ENCODE peak calls at places on chromosome 7, in five cellular contexts. One of them, this sample, is unnamed.

GRCh38 chr7:96495751-96496216 is 173.9 kb upstream of the SLC25A13 start:
- DNase-seq in MCF 10A: peak; percentile 29
- DNase-seq in neural progenitor cell: no peak
- DNase-seq in MM.1S: no peak
- DNase-seq in heart right ventricle: no peak
- DNase-seq in this sample: no peak

GRCh38 chr7:116354546-116355422 is 144.4 kb downstream of the TES start:
- DNase-seq in MCF 10A: peak; percentile 91
- DNase-seq in neural progenitor cell: no peak
- DNase-seq in MM.1S: no peak
- DNase-seq in heart right ventricle: peak; percentile 88
- DNase-seq in this sample: no peak

GRCh38 chr7:141369422-141369821 is 181.8 kb upstream of the AGK start:
- DNase-seq in MCF 10A: no peak
- DNase-seq in neural progenitor cell: no peak
- DNase-seq in MM.1S: no peak
- DNase-seq in heart right ventricle: peak; percentile 67
- DNase-seq in this sample: no peak

GRCh38 chr7:143148651-143149050 is 16.8 kb downstream of the PIP start:
- DNase-seq in MCF 10A: no peak
- DNase-seq in neural progenitor cell: no peak
- DNase-seq in MM.1S: no peak
- DNase-seq in heart right ventricle: no peak
- DNase-seq in this sample: no peak

GRCh38 chr7:143988986-143989745 is 11.0 kb upstream of the OR6B1 start:
- DNase-seq in MCF 10A: no peak
- DNase-seq in neural progenitor cell: no peak
- DNase-seq in MM.1S: no peak
- DNase-seq in heart right ventricle: no peak
- DNase-seq in this sample: no peak

GRCh38 chr7:136923111-136923510 is 54.7 kb downstream of the CHRM2 start:
- DNase-seq in MCF 10A: no peak
- DNase-seq in neural progenitor cell: no peak
- DNase-seq in MM.1S: no peak
- DNase-seq in heart right ventricle: no peak
- DNase-seq in this sample: no peak

GRCh38 chr7:157845203-157845810 is 508.5 kb downstream of the DNAJB6 start:
- DNase-seq in MCF 10A: peak; percentile 2
- DNase-seq in neural progenitor cell: no peak
- DNase-seq in MM.1S: no peak
- DNase-seq in heart right ventricle: no peak
- DNase-seq in this sample: no peak

GRCh38 chr7:36838616-36839015 is 114.3 kb upstream of the AOAH start:
- DNase-seq in MCF 10A: no peak
- DNase-seq in neural progenitor cell: no peak
- DNase-seq in MM.1S: no peak
- DNase-seq in heart right ventricle: no peak
- DNase-seq in this sample: no peak

GRCh38 chr7:147833549-147833948 is 757.0 kb upstream of the C7orf33 start:
- DNase-seq in MCF 10A: no peak
- DNase-seq in neural progenitor cell: peak; percentile 62
- DNase-seq in MM.1S: no peak
- DNase-seq in heart right ventricle: no peak
- DNase-seq in this sample: no peak

GRCh38 chr7:123208793-123209192 is 9.0 kb upstream of the SLC13A1 start:
- DNase-seq in MCF 10A: peak; percentile 39
- DNase-seq in neural progenitor cell: peak; percentile 43
- DNase-seq in MM.1S: peak; percentile 30
- DNase-seq in heart right ventricle: no peak
- DNase-seq in this sample: no peak
- TF ChIP-seq CTCF in MCF 10A: no peak
- TF ChIP-seq CTCF in neural progenitor cell: peak; percentile 50
- TF ChIP-seq CTCF in MM.1S: peak; percentile 76
- TF ChIP-seq CTCF in heart right ventricle: peak; percentile 51
- TF ChIP-seq CTCF in this sample: peak; percentile 14

DNA sequence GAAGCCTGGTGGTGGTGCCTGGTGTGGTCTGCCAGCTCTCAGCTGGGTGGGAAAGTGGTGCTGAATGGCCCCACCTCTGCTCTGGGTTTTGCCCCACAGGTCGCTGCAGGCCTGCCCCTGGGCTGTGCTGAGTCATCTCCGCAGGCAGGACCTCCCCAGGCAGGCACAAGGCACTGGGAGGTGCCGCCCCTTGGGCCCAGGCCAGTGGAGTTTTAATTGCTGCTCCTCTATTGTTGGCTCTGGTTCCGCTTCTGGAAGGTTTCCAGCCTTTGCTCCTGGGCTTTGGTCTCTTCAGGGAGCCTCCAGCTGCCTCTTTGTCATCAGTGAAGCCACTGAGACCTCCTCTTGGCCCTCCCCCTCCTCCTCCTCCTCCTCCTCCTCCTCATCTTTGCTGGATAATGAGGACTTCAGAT is 180.3 kb upstream of the GRB10 start:
- DNase-seq in MCF 10A: peak; percentile 97
- DNase-seq in neural progenitor cell: peak; percentile 25
- DNase-seq in MM.1S: no peak
- DNase-seq in heart right ventricle: peak; percentile 84
- DNase-seq in this sample: no peak
- TF ChIP-seq CTCF in MCF 10A: no peak
- TF ChIP-seq CTCF in neural progenitor cell: no peak
- TF ChIP-seq CTCF in MM.1S: no peak
- TF ChIP-seq CTCF in heart right ventricle: no peak
- TF ChIP-seq CTCF in this sample: no peak

GRCh38 chr7:128946936-128947830 is 9.5 kb downstream of the IRF5 start:
- DNase-seq in MCF 10A: no peak
- DNase-seq in neural progenitor cell: no peak
- DNase-seq in MM.1S: no peak
- DNase-seq in heart right ventricle: no peak
- DNase-seq in this sample: no peak
- TF ChIP-seq CTCF in MCF 10A: no peak
- TF ChIP-seq CTCF in neural progenitor cell: peak; percentile 27
- TF ChIP-seq CTCF in MM.1S: peak; percentile 46
- TF ChIP-seq CTCF in heart right ventricle: no peak
- TF ChIP-seq CTCF in this sample: peak; percentile 46

GRCh38 chr7:47988496-47989386 is 9.3 kb upstream of the HUS1 start:
- DNase-seq in MCF 10A: peak; percentile 17
- DNase-seq in neural progenitor cell: no peak
- DNase-seq in MM.1S: peak; percentile 23
- DNase-seq in heart right ventricle: no peak
- DNase-seq in this sample: no peak

GRCh38 chr7:47990592-47990991 is 11.2 kb upstream of the HUS1 start:
- DNase-seq in MCF 10A: no peak
- DNase-seq in neural progenitor cell: no peak
- DNase-seq in MM.1S: no peak
- DNase-seq in heart right ventricle: no peak
- DNase-seq in this sample: no peak

GRCh38 chr7:47991270-47991669 is 11.9 kb upstream of the HUS1 start:
- DNase-seq in MCF 10A: no peak
- DNase-seq in neural progenitor cell: no peak
- DNase-seq in MM.1S: no peak
- DNase-seq in heart right ventricle: no peak
- DNase-seq in this sample: no peak

GRCh38 chr7:47991741-47992311 is 12.4 kb upstream of the HUS1 start:
- DNase-seq in MCF 10A: peak; percentile 66
- DNase-seq in neural progenitor cell: peak; percentile 87
- DNase-seq in MM.1S: peak; percentile 89
- DNase-seq in heart right ventricle: peak; percentile 88
- DNase-seq in this sample: peak; percentile 92

DNA sequence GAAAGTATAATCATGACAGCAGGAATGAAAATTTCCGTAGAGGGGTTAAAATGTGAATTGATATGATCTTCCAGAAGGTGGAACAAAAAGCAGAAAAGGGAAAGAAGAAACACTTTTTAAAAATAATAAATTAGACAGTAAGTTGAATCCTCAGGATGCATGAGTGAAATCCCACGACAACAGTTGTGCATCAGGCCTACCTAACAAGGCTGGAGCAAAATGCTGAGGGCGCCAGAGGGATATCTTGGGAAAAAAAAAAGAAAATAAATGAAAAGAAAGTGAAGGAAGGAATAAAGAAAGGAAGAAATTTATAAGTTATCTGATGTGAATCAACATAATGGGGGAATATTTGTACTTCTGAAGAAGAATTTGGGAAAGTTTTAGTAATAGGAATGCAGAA is 13.0 kb upstream of the HUS1 start:
- DNase-seq in MCF 10A: no peak
- DNase-seq in neural progenitor cell: no peak
- DNase-seq in MM.1S: no peak
- DNase-seq in heart right ventricle: no peak
- DNase-seq in this sample: no peak
- TF ChIP-seq CTCF in MCF 10A: no peak
- TF ChIP-seq CTCF in neural progenitor cell: no peak
- TF ChIP-seq CTCF in MM.1S: no peak
- TF ChIP-seq CTCF in heart right ventricle: no peak
- TF ChIP-seq CTCF in this sample: no peak

This sample was measured in GM10248.